ENCODE peak calls at places on chromosomes 6 and 20, in five cellular contexts. C, M, S, O and T are unnamed samples.

GRCh38 chr6:166488081-166488685 is 98.3 kb downstream of the RAMACL start:
- DNase-seq in C (peak; percentile 85), M (peak; percentile 63), S (no peak), O (no peak), T (no peak)

GRCh38 chr6:46217671-46218131 is 46.9 kb upstream of the ENPP5 start:
- DNase-seq in C (no peak), M (no peak), S (no peak), O (no peak), T (no peak)

GRCh38 chr6:155275808-155276480 is 12.1 kb downstream of the CLDN20 start:
- DNase-seq in C (no peak), M (no peak), S (no peak), O (no peak), T (no peak)

GRCh38 chr20:43699941-43700565 is 26.7 kb downstream of the GTSF1L start:
- DNase-seq in C (no peak), M (no peak), S (no peak), O (no peak), T (no peak)

GRCh38 chr20:10610266-10610665 is 63.5 kb downstream of the JAG1 start:
- DNase-seq in C (peak; percentile 67), M (no peak), S (no peak), O (no peak), T (no peak)

GRCh38 chr6:71444222-71444621 is 155.6 kb downstream of the OGFRL1 start:
- DNase-seq in C (no peak), M (no peak), S (no peak), O (no peak), T (no peak)

GRCh38 chr20:48791014-48791413 is 36.8 kb downstream of the PREX1 start:
- DNase-seq in C (no peak), M (no peak), S (no peak), O (no peak), T (no peak)

GRCh38 chr20:1266167-1266973 is at the start of gene SNPH:
- DNase-seq in C (peak; percentile 82), M (peak; percentile 54), S (peak; percentile 66), O (peak; percentile 83), T (peak; percentile 79)

GRCh38 chr6:1485678-1486077 is 96.3 kb downstream of the FOXF2 start:
- DNase-seq in C (no peak), M (no peak), S (no peak), O (no peak), T (peak; percentile 80)

GRCh38 chr6:107820571-107821261 is 3.4 kb downstream of the SCML4 start:
- DNase-seq in C (no peak), M (peak; percentile 20), S (no peak), O (no peak), T (peak; percentile 40)

GRCh38 chr20:35820715-35821114 is 48.9 kb downstream of the PHF20 start:
- DNase-seq in C (no peak), M (no peak), S (no peak), O (no peak), T (no peak)

GRCh38 chr20:50192364-50193168 is 1.9 kb downstream of the CEBPB start:
- DNase-seq in C (peak; percentile 96), M (peak; percentile 66), S (peak; percentile 85), O (peak; percentile 93), T (peak; percentile 81)

GRCh38 chr20:48745330-48745729 is 82.5 kb downstream of the PREX1 start:
- DNase-seq in C (no peak), M (no peak), S (no peak), O (no peak), T (peak; percentile 22)

GRCh38 chr6:118080547-118080946 is 173.5 kb downstream of the SLC35F1 start:
- DNase-seq in C (no peak), M (no peak), S (no peak), O (no peak), T (no peak)

GRCh38 chr20:8854566-8854965 is 214.3 kb upstream of the PLCB4 start:
- DNase-seq in C (peak; percentile 70), M (no peak), S (peak; percentile 69), O (no peak), T (peak; percentile 5)

GRCh38 chr6:27518881-27519795 is 46.2 kb upstream of the ZNF184 start:
- DNase-seq in C (peak; percentile 82), M (peak; percentile 35), S (peak; percentile 63), O (peak; percentile 73), T (peak; percentile 75)

GRCh38 chr6:160363016-160363996 is 15.1 kb downstream of the SLC22A3 start:
- DNase-seq in C (no peak), M (no peak), S (no peak), O (no peak), T (no peak)

GRCh38 chr20:18524646-18525045 is 16.9 kb downstream of the SEC23B start:
- DNase-seq in C (no peak), M (no peak), S (no peak), O (no peak), T (peak; percentile 9)

GRCh38 chr20:11217322-11217989 is 543.7 kb upstream of the JAG1 start:
- DNase-seq in C (no peak), M (no peak), S (no peak), O (no peak), T (no peak)

GRCh38 chr20:3731944-3732326 is 550 bp upstream of the HSPA12B start:
- DNase-seq in C (peak; percentile 63), M (no peak), S (no peak), O (peak; percentile 55), T (no peak)

GRCh38 chr20:20411841-20412240 is 43.9 kb downstream of the INSM1 start:
- DNase-seq in C (no peak), M (no peak), S (no peak), O (no peak), T (no peak)

GRCh38 chr6:125124250-125124777 is 29.3 kb upstream of the TPD52L1 start:
- DNase-seq in C (no peak), M (no peak), S (no peak), O (no peak), T (no peak)

GRCh38 chr6:106085984-106086832 is at the start of gene PRDM1:
- DNase-seq in C (peak; percentile 92), M (peak; percentile 57), S (peak; percentile 79), O (peak; percentile 93), T (peak; percentile 82)

GRCh38 chr6:30643656-30644055 is 3.3 kb upstream of the C6orf136 start:
- DNase-seq in C (no peak), M (no peak), S (no peak), O (no peak), T (peak; percentile 62)

DNA sequence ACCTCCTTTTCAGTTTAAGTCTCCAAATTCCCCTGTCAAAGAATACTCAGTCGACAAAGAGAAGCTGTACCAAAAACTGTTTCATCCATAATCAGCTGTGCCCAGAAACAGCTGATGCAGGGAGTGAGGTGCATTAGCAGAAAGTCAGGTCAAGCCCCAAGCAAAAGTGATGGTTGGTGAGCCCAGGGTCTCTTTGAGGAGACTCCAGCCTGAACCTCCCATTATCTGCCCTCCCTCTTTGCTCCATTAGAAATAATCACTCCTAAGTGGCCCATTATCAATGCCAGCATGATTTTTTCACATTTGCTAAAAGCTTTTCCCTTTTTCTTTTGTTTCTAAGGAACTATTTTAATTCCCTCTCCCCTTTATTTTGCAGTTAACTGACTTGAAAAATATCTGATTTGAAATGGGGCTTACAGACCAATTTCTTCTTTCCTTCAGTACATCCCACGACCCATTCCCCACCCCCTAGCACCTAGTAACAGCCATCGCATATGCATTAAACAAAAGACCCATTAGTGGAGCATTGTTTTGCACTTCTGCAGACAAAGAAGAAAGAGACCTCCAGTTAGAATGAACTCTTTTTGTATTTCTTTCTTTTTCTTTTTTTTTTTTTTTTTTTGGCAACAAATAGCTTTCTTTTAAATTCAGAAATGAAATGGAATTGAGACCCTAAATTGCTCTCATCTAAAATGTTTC is 257.0 kb downstream of the GRIK2 start:
- DNase-seq in C (no peak), M (no peak), S (no peak), O (no peak), T (no peak)
- H3K27ac ChIP-seq in C (no peak overlapping the region), M (no peak overlapping the region), S (no peak overlapping the region), O (no peak overlapping the region), T (no peak overlapping the region)

GRCh38 chr20:62018437-62019143 is 47.1 kb downstream of the TAF4 start:
- DNase-seq in C (peak; percentile 69), M (no peak), S (no peak), O (no peak), T (no peak)

GRCh38 chr20:62021794-62022419 is 43.8 kb downstream of the TAF4 start:
- DNase-seq in C (peak; percentile 36), M (no peak), S (no peak), O (no peak), T (no peak)

GRCh38 chr20:62020935-62021701 is 44.6 kb downstream of the TAF4 start:
- DNase-seq in C (peak; percentile 80), M (no peak), S (peak; percentile 65), O (no peak), T (no peak)

GRCh38 chr20:62019881-62020492 is 45.7 kb downstream of the TAF4 start:
- DNase-seq in C (peak; percentile 49), M (no peak), S (peak; percentile 41), O (no peak), T (no peak)

DNA sequence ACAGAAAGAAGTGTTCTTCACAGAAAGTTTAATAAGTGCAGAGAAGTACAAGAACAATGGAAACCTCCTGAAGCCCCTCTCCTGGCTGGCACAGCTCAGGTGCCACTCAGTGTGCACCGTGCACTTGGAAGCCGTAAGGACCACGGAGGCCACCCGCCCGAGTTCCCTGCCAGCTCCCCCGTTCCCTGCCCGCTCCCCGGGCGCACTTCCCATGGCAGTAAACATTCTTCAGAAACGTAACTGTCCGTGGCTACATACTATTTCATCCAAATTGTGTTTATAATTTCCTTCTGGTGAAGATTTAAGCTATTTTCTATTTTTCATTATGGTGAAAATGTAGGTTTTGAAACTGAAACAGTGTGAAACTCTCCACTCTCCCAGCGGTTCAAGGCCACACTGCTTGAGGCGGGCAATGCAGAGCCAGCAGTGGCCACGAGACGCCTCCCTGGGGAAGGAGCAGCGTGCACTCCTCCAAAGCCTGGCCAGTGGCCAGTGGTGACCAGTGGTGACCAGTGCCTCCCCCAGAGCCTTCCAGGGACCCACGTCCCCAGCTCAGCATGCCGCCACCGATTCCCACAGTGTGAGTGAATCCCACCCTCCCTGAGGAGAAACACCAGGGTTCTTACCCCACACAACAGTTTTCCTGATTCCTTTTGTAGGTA is 46.4 kb downstream of the TAF4 start:
- DNase-seq in C (peak; percentile 70), M (no peak), S (peak; percentile 81), O (no peak), T (no peak)
- TF ChIP-seq CTCF in C (no peak), M (no peak), S (no peak), O (no peak), T (no peak)

DNA sequence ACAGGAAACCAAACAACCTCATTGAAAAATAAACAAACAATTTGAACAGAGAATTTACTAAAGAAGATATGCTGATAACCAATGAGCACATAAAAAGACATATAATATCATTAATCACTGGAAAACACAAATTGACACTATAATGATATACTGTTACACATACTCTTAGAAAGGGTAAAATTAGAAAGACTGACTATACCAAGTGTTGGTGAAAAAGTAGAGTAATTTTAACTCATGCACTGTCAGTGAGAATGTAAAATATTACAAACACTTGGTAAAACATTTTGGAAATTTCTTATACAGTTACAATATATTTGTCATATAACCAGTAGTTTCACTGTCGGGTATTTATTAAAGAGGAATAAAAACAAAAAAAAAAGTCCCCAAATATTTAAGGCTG is 1139.2 kb upstream of the GJE1 start:
- DNase-seq in C (no peak), M (no peak), S (no peak), O (no peak), T (no peak)
- H3K4me3 ChIP-seq in C (no peak overlapping the region), M (no peak overlapping the region), S (no peak overlapping the region), O (no peak overlapping the region), T (no peak overlapping the region)

DNA sequence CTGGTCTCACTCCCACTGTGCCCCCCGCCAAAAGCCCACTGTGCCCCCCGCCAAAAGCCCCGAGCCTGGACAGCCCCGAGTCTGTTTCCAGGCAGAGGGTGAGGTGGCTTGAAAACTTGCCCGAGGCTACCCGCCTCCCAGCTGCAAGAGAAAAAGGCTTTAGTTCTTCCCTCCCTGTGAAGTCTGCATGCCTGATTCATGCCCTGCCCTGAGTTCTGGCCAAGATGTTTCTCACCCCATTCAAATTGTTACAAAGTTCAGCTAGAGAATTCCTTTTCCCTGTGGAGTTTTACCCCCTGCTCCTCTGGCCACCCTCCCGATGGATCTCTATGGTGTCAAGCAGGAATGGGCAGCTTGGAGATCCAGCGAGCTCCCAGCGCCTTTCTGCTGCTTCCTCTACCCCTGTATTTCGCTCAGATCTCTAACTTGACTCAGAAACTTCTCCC is 298.8 kb upstream of the MAP3K7 start:
- DNase-seq in C (no peak), M (no peak), S (no peak), O (no peak), T (no peak)
- H3K27ac ChIP-seq in C (no peak overlapping the region), M (no peak overlapping the region), S (no peak overlapping the region), O (no peak overlapping the region), T (no peak overlapping the region)